ENCODE peak calls at places on chromosome 9, in nine cellular contexts. S, V, D, J, O, W, X, P and M are unnamed samples. For H3K4me1 and H3K36me3, the result is how much of the 10 kb centered on the place peaks cover.

GRCh38 chr9:96875460-96876142 is 21.3 kb upstream of the ZNF782 start:
- DNase-seq in P (peak), O (peak), V (peak), W (peak), S (peak), J (peak), D (peak), X (peak), M (peak)

GRCh38 chr9:33466565-33467495 is 6.9 kb downstream of the NOL6 start:
- DNase-seq in X (peak), P (peak), W (no peak), V (peak), O (peak), S (peak), J (peak), D (peak), M (peak)

GRCh38 chr9:122116040-122116439 is 22.9 kb upstream of the TTLL11 start:
- DNase-seq in J (no peak), O (no peak), X (no peak), S (no peak), D (no peak), P (no peak), V (no peak), W (no peak), M (no peak)

GRCh38 chr9:109742759-109743388 is 37.1 kb upstream of the PALM2AKAP2 start:
- DNase-seq in J (no peak), V (no peak), D (no peak), P (no peak), O (peak), S (no peak), W (no peak), X (no peak), M (no peak)

GRCh38 chr9:136694163-136694864 is 7.1 kb upstream of the AGPAT2 start:
- DNase-seq in J (peak), D (peak), W (peak), P (peak), V (peak), S (peak), O (peak), X (no peak), M (peak)

GRCh38 chr9:7782390-7783120 is 17.0 kb downstream of the DMAC1 start:
- DNase-seq in V (no peak), J (no peak), W (no peak), X (no peak), P (no peak), O (no peak), S (no peak), D (no peak), M (no peak)

GRCh38 chr9:13841801-13842462 is 472.0 kb downstream of the NFIB start:
- DNase-seq in V (no peak), W (no peak), O (peak), D (no peak), J (no peak), X (no peak), S (peak), P (peak), M (no peak)

GRCh38 chr9:92294297-92294676 is 790 bp upstream of the IARS1 start:
- DNase-seq in X (no peak), J (no peak), P (peak), S (no peak), O (peak), V (no peak), D (no peak), W (no peak), M (no peak)

GRCh38 chr9:76417394-76417793 is 23.2 kb upstream of the RFK start:
- DNase-seq in V (no peak), J (no peak), O (no peak), P (no peak), S (no peak), D (no peak), X (no peak), W (no peak), M (no peak)

GRCh38 chr9:137064027-137064879 is 6.1 kb downstream of the SAPCD2 start:
- DNase-seq in W (no peak), P (peak), D (peak), V (peak), X (peak), O (peak), S (peak), J (peak), M (peak)

GRCh38 chr9:101446732-101447131 is 11.2 kb upstream of the ALDOB start:
- DNase-seq in W (no peak), D (no peak), X (no peak), J (no peak), S (no peak), O (no peak), V (no peak), P (no peak), M (no peak)

GRCh38 chr9:113935677-113936380 is 59.7 kb downstream of the ZNF618 start:
- DNase-seq in J (no peak), O (no peak), S (no peak), W (no peak), X (no peak), D (no peak), P (no peak), V (no peak), M (peak)

GRCh38 chr9:87148391-87149237 is 201.3 kb upstream of the GAS1 start:
- DNase-seq in S (no peak), X (no peak), V (peak), P (peak), W (no peak), J (peak), O (peak), D (peak), M (peak)

GRCh38 chr9:87557996-87558395 is 60.3 kb downstream of the DAPK1 start:
- DNase-seq in D (no peak), S (no peak), V (peak), X (no peak), J (peak), W (no peak), O (no peak), P (no peak), M (no peak)

GRCh38 chr9:71774917-71775316 is 6.6 kb upstream of the CEMIP2 start:
- DNase-seq in J (no peak), S (no peak), O (no peak), D (no peak), V (no peak), P (no peak), X (no peak), W (no peak), M (no peak)

GRCh38 chr9:117458066-117458465 is 43.2 kb upstream of the ASTN2 start:
- DNase-seq in J (no peak), O (no peak), W (no peak), X (no peak), P (no peak), V (no peak), D (no peak), S (no peak), M (no peak)

GRCh38 chr9:129716091-129716490 is 36.8 kb downstream of the PTGES start:
- DNase-seq in V (no peak), W (no peak), D (no peak), O (no peak), X (no peak), P (no peak), J (no peak), S (no peak), M (no peak)

GRCh38 chr9:120650352-120650751 is 63.9 kb downstream of the MEGF9 start:
- DNase-seq in S (no peak), W (no peak), X (no peak), V (no peak), D (no peak), P (no peak), J (no peak), O (no peak), M (no peak)

GRCh38 chr9:124290053-124290581 is 32.4 kb downstream of the NEK6 start:
- DNase-seq in V (no peak), S (no peak), W (no peak), D (no peak), X (no peak), O (no peak), P (no peak), J (peak), M (no peak)

GRCh38 chr9:5631021-5631420 is 2.1 kb downstream of the RIC1 start:
- DNase-seq in V (no peak), D (no peak), O (no peak), W (no peak), P (no peak), X (no peak), J (no peak), S (no peak), M (no peak)

GRCh38 chr9:92617951-92618510 is 51.9 kb downstream of the IPPK start:
- DNase-seq in X (no peak), V (no peak), P (no peak), W (no peak), D (no peak), S (no peak), J (no peak), O (no peak), M (no peak)

GRCh38 chr9:94002316-94003140 is 47.4 kb upstream of the BARX1 start:
- DNase-seq in V (no peak), J (peak), S (peak), X (peak), O (peak), D (peak), P (peak), W (no peak), M (no peak)

GRCh38 chr9:1647776-1648175 is 367.4 kb upstream of the SMARCA2 start:
- DNase-seq in W (no peak), O (no peak), V (no peak), X (no peak), S (peak), D (no peak), J (no peak), P (no peak), M (no peak)

DNA sequence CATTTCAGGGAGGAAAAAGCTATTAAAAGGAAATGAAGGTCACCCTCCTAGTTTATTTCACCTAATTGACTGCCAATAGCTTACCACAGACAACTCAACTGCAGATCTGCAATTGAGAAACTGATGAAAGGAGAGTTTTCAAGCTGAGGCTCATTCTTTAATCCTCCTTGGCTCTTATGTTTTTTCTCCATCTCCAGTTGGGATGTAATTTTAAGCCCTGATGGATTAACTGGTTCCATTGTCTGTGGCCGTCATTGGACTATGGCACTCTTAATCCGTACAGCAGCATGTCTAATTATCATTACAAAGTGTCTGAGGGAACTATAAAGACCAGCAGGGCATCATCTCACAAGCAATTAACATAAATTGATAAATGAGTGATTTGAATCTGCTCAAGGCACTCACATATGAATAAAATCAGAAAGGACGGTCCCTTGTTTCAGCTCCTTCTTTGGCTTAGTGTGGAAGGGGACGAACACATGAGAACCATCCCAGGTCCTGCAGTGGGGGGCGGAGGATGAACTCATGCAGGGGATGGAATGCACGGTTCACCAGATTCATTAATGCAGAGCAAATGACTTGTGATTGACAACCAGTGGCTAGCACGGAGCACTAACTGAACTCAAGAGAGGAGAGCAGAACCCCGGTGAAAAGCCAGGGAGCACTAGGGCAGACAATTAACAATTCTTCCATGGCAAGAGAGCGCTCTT is 38.4 kb downstream of the TLE1 start:
- DNase-seq in V (no peak), X (no peak), J (no peak), W (no peak), D (no peak), P (no peak), S (no peak), O (no peak), M (no peak)
- H3K4me1 ChIP-seq in V (under half), X (under half), J (under half), W (under half), D (under half), P (under half), S (under half), O (under half), M (under half)

GRCh38 chr9:126378761-126379160 is 52.1 kb downstream of the MVB12B start:
- DNase-seq in W (no peak), X (no peak), V (no peak), J (peak), P (no peak), S (no peak), D (no peak), O (no peak), M (no peak)
- H3K36me3 ChIP-seq in W (under half), X (under half), V (under half), J (under half), P (under half), S (under half), D (under half), O (under half), M (under half)

DNA sequence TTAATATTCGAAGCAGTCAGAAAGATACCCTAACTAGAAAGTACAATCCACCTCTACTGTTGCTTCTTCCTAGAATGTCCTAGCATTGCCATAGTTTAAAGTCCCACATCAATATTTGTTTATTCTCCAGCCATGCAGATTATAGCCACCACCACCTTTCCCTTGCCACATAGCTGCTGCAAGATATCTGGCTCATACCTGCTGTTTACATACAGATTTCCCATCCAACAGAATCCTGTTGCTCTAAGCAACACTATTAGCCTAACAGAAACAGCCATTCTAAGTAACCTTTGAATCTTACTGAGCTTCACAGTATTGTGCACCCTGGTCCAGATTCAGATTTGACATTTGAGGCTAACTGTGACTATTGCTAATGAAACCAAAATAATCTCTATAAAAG is 45.6 kb downstream of the GNAQ start:
- DNase-seq in V (no peak), O (peak), S (no peak), D (peak), X (no peak), J (peak), W (no peak), P (no peak), M (no peak)
- H3K4me1 ChIP-seq in V (under half), O (under half), S (under half), D (under half), X (under half), J (half or more), W (under half), P (under half), M (under half)

DNA sequence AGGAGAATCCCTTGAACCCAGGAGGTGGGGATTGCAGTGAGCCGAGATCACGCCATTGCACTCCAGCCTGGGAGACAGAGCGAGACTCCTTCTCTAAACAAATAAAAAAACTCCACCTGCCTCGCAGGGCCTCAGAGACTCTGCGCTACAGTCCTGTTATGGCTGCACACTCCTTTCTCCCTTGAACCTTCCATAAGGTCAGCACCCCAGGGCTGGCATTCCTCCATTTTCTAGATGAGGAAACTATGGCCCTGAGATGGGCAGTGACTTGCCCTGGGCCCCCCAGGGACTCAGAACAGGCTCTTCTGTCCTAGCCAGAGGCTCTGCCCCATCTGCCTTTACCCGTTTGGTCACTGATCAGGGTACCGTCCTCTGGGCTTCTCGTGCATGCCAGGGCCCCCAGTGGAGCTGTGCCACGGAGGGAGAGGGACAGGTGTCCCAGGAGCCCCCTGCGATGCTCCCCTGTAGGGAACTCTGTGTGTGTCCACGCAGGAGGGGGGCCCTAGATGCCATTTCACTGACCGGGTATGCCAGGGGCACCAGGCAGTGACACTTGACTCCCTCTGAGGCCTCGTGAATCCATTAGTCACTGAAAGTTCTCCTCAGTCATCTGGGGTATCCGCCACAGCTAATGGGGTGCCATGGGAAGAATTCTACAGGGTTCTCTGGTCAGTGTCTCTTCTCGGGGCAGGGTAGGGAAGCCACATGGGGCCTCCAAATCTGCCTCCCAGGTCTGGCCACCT is 16.2 kb downstream of the RALGDS start:
- DNase-seq in P (no peak), V (no peak), S (no peak), J (no peak), D (no peak), X (no peak), O (no peak), W (no peak), M (no peak)
- H3K36me3 ChIP-seq in P (under half), V (half or more), S (under half), J (half or more), D (under half), X (half or more), O (under half), W (under half), M (under half)